ENCODE peak calls at places on chromosome 4, in five cellular contexts. O is adrenal gland, H is stomach, R is IMR-90, M is HCT116. U is an unnamed sample.

GRCh38 chr4:41505161-41505653 is 32.8 kb upstream of the LIMCH1 start:
- DNase-seq in M (no peak), R (no peak), H (no peak), O (peak), U (no peak)

GRCh38 chr4:181548873-181549541 is 694.2 kb upstream of the TENM3 start:
- DNase-seq in H (no peak), M (peak), O (peak), R (peak), U (no peak)

GRCh38 chr4:129387666-129388065 is 291.7 kb downstream of the C4orf33 start:
- DNase-seq in R (no peak), H (no peak), O (no peak), M (no peak), U (no peak)

GRCh38 chr4:82899339-82899738 is 1.2 kb upstream of the THAP9 start:
- DNase-seq in M (no peak), O (no peak), H (no peak), R (no peak), U (no peak)

GRCh38 chr4:75939890-75940691 is 722 bp downstream of the NAAA start:
- DNase-seq in R (peak), H (peak), M (peak), O (peak), U (peak)

GRCh38 chr4:6271206-6271605 is 1.6 kb downstream of the WFS1 start:
- DNase-seq in O (no peak), M (no peak), H (no peak), R (no peak), U (no peak)

GRCh38 chr4:168759321-168759720 is 250.7 kb downstream of the CBR4 start:
- DNase-seq in O (no peak), H (no peak), M (no peak), R (no peak), U (no peak)

GRCh38 chr4:184787766-184788503 is 37.8 kb downstream of the ACSL1 start:
- DNase-seq in H (no peak), O (no peak), R (no peak), M (no peak), U (no peak)

GRCh38 chr4:123667496-123667895 is 270.9 kb downstream of the SPRY1 start:
- DNase-seq in H (no peak), M (no peak), O (no peak), R (peak), U (no peak)

GRCh38 chr4:48998440-48998839 is 12.4 kb downstream of the CWH43 start:
- DNase-seq in O (no peak), R (no peak), M (no peak), H (no peak), U (no peak)

GRCh38 chr4:38673109-38673978 is 9.3 kb downstream of the KLF3 start:
- DNase-seq in H (peak), R (no peak), O (peak), M (peak), U (peak)

GRCh38 chr4:24104173-24104572 is 214.3 kb upstream of the PPARGC1A start:
- DNase-seq in M (no peak), H (no peak), O (no peak), R (peak), U (no peak)

GRCh38 chr4:150960079-150960478 is 55.0 kb downstream of the LRBA start:
- DNase-seq in M (no peak), O (no peak), R (peak), H (no peak), U (no peak)

GRCh38 chr4:155569960-155570515 is 96.6 kb upstream of the GUCY1A1 start:
- DNase-seq in H (no peak), O (no peak), R (peak), M (no peak), U (no peak)

GRCh38 chr4:175125410-175126068 is 207.4 kb downstream of the ADAM29 start:
- DNase-seq in R (no peak), H (no peak), O (no peak), M (no peak), U (no peak)

GRCh38 chr4:169243808-169244207 is 26.9 kb downstream of the SH3RF1 start:
- DNase-seq in O (no peak), M (no peak), H (no peak), R (peak), U (no peak)

GRCh38 chr4:183468210-183469095 is 24.0 kb downstream of the CDKN2AIP start:
- DNase-seq in R (peak), H (no peak), M (no peak), O (no peak), U (no peak)

GRCh38 chr4:23881674-23882337 is 8.0 kb downstream of the PPARGC1A start:
- DNase-seq in O (no peak), R (no peak), H (no peak), M (no peak), U (peak)

GRCh38 chr4:109127866-109128265 is 174.6 kb downstream of the COL25A1 start:
- DNase-seq in H (no peak), R (no peak), M (no peak), O (no peak), U (no peak)

GRCh38 chr4:86508436-86508835 is 85.7 kb upstream of the PTPN13 start:
- DNase-seq in R (peak), O (no peak), M (no peak), H (no peak), U (no peak)

GRCh38 chr4:97235516-97235915 is 907.8 kb downstream of the STPG2 start:
- DNase-seq in H (no peak), O (no peak), M (no peak), R (no peak), U (no peak)

GRCh38 chr4:116839826-116840225 is 245.6 kb downstream of the TRAM1L1 start:
- DNase-seq in O (no peak), M (no peak), R (no peak), H (no peak), U (no peak)

GRCh38 chr4:74874785-74875367 is 58.0 kb upstream of the PARM1 start:
- DNase-seq in R (peak), H (peak), O (peak), M (peak), U (no peak)

GRCh38 chr4:8101213-8101781 is 57.3 kb downstream of the ABLIM2 start:
- DNase-seq in H (no peak), R (no peak), M (no peak), O (peak), U (no peak)

GRCh38 chr4:168410681-168411080 is 69.6 kb downstream of the DDX60L start:
- DNase-seq in O (no peak), M (no peak), R (no peak), H (no peak), U (no peak)

GRCh38 chr4:82592639-82593038 is 30.9 kb upstream of the TMEM150C start:
- DNase-seq in H (no peak), O (no peak), M (no peak), R (no peak), U (no peak)

GRCh38 chr4:32268949-32269348 is 1548.8 kb downstream of the PCDH7 start:
- DNase-seq in M (peak), R (no peak), H (no peak), O (no peak), U (no peak)

GRCh38 chr4:138500869-138501268 is 258.7 kb upstream of the SLC7A11 start:
- DNase-seq in H (no peak), R (no peak), M (no peak), O (no peak), U (no peak)

GRCh38 chr4:138494931-138495330 is 252.8 kb upstream of the SLC7A11 start:
- DNase-seq in O (no peak), R (peak), H (no peak), M (peak), U (no peak)

GRCh38 chr4:138501614-138502013 is 259.5 kb upstream of the SLC7A11 start:
- DNase-seq in R (no peak), M (no peak), O (no peak), H (no peak), U (no peak)

DNA sequence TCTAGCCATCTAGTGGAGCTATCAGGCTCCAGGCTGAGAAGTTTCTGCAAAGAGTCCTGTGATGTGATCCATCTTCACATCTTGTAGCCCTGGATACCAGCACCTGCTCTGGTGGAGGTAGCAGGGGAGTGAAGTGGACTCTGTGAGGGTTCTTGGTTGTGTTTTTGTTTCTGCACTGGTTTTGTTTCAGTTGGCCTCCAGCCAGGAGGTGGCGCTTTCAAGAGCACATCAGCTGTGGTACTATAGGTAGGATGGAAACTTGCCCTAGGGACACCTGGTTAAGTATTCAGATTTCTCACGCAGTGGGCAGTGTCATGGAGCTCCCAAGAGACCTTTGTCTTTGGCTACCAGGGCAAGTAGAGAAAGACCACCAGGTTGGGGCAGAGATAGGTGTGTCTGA is 257.5 kb upstream of the SLC7A11 start:
- DNase-seq in M (no peak), O (no peak), H (no peak), R (no peak), U (no peak)
- TF ChIP-seq CTCF in M (no peak), O (no peak), H (no peak), R (no peak), U (no peak)

DNA sequence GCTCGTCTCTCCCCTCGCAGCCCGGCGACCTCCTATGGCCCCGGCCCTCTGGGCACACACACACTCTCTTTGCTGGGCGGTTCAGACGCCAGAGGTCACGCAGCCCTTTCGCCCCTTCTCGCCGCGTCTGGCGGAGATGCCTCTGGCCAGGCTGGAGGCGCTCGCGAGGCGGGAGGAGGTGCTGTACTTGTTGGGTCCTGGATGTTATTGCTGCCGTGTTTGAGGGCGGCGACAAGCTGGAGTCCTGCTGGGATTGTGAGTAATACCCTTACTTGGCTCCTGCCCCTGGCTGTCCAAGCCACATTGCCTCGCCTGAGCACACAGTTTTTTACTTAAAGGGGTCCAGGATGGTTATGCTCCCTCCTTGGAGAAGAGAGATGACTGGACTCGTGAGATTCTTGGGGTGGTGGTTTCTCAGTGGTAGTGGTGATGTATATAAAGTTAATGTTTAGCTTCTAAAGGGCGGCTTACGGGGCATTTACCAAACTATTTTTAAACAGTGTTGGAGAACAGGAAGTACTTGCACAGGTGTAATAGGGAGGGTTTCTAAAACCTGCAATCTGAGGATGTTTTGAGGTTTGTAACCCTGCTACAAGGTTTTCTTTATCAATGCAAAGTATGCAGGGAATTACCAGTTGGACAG is 572 bp downstream of the USP53 start:
- DNase-seq in R (peak), O (peak), M (peak), H (peak), U (peak)
- TF ChIP-seq POLR2A in R (peak), O (no peak), M (no peak), H (no peak), U (no peak)

DNA sequence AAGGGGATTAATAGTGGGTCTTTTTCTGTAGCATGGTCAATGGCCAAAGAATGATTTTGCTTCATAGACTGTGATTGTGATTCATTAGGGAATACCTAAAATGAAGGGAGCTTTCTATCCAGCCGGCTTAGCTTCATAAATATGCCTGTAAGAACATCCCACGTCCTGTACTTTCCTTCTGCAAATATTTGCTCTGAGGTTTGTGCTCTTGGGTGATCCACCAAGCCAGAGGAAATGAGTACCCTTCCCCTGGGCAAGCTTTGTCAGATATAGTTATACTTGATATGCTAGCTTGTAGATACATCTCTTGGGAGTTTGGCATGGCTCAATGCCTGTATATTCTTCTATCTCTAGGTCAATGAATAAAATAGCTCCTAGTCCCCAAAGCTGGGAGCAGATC is 28.2 kb upstream of the SPARCL1 start:
- DNase-seq in H (no peak), M (no peak), R (no peak), O (no peak), U (no peak)
- H3K27ac ChIP-seq in H (no peak), M (no peak), R (no peak), O (no peak), U (no peak)

GRCh38 chr4:30716158-30716557 is 4.0 kb upstream of the PCDH7 start:
- DNase-seq in R (peak), M (peak), H (no peak), O (no peak), U (no peak)

GRCh38 chr4:30717208-30718020 is 2.8 kb upstream of the PCDH7 start:
- DNase-seq in R (peak), H (peak), M (no peak), O (no peak), U (no peak)

GRCh38 chr4:30718021-30718888 is 1.9 kb upstream of the PCDH7 start:
- DNase-seq in H (peak), M (no peak), R (peak), O (no peak), U (no peak)

GRCh38 chr4:30716671-30717207 is 3.4 kb upstream of the PCDH7 start:
- DNase-seq in M (no peak), H (no peak), O (no peak), R (no peak), U (no peak)

GRCh38 chr4:30714408-30715031 is 5.6 kb upstream of the PCDH7 start:
- DNase-seq in H (peak), M (peak), R (peak), O (no peak), U (peak)
- TF ChIP-seq CTCF in H (peak), M (peak), R (peak), O (peak), U (peak)

U was measured in Peyer's patch.